ENCODE peak calls at places on chromosomes 16 and 17, in ten cellular contexts. Q, P, E, B, O, Y, M, R, S and D are unnamed samples.

GRCh38 chr16:56667581-56668571 is at the start of gene MT1G:
- DNase-seq in O (no peak), M (no peak), Q (no peak), S (no peak), E (no peak), Y (no peak), B (peak), P (no peak), R (peak), D (no peak)

GRCh38 chr17:55577687-55578086 is 66.4 kb upstream of the SMIM36 start:
- DNase-seq in B (no peak), Y (no peak), R (peak), O (no peak), Q (no peak), S (no peak), P (no peak), E (no peak), M (no peak), D (no peak)

GRCh38 chr17:7702776-7703175 is 2.2 kb upstream of the EFNB3 start:
- DNase-seq in S (no peak), R (no peak), O (no peak), B (no peak), P (no peak), M (no peak), Y (no peak), Q (no peak), E (no peak), D (no peak)

GRCh38 chr16:87305505-87306391 is 11.4 kb downstream of the C16orf95 start:
- DNase-seq in Y (no peak), O (no peak), E (no peak), P (no peak), Q (no peak), M (no peak), R (no peak), S (no peak), B (no peak), D (no peak)

GRCh38 chr16:49148410-49148809 is 133.2 kb downstream of the CBLN1 start:
- DNase-seq in E (no peak), S (no peak), R (no peak), Y (no peak), O (no peak), M (no peak), Q (no peak), P (no peak), B (no peak), D (no peak)

GRCh38 chr16:84332975-84333684 is 35.2 kb upstream of the ATP2C2 start:
- DNase-seq in R (no peak), P (no peak), Q (no peak), Y (no peak), O (no peak), M (no peak), B (no peak), E (no peak), S (no peak), D (no peak)

GRCh38 chr17:73546121-73546520 is 98.1 kb downstream of the SDK2 start:
- DNase-seq in S (no peak), P (no peak), Y (no peak), E (no peak), R (no peak), O (no peak), M (no peak), B (no peak), Q (no peak), D (no peak)

GRCh38 chr16:67104061-67104460 is 5.7 kb upstream of the PHAF1 start:
- DNase-seq in S (no peak), E (no peak), Y (no peak), R (peak), B (no peak), Q (no peak), O (no peak), M (peak), P (no peak), D (no peak)

GRCh38 chr17:19538095-19539039 is 4.7 kb downstream of the SLC47A1 start:
- DNase-seq in S (no peak), M (no peak), B (no peak), E (no peak), O (no peak), R (peak), P (no peak), Q (no peak), Y (no peak), D (no peak)

GRCh38 chr17:39852239-39852638 is 11.9 kb downstream of the IKZF3 start:
- DNase-seq in Y (no peak), E (no peak), R (no peak), P (no peak), M (peak), O (no peak), S (no peak), B (no peak), Q (no peak), D (no peak)

GRCh38 chr16:86663691-86664517 is 85.6 kb downstream of the FOXL1 start:
- DNase-seq in P (no peak), Y (no peak), Q (no peak), S (no peak), B (no peak), E (no peak), M (no peak), R (no peak), O (no peak), D (no peak)

GRCh38 chr16:54353097-54353496 is 66.5 kb upstream of the IRX3 start:
- DNase-seq in Y (no peak), O (no peak), B (no peak), R (no peak), S (no peak), M (no peak), Q (no peak), E (no peak), P (no peak), D (no peak)

GRCh38 chr17:64025732-64026294 is 5.4 kb upstream of the ICAM2 start:
- DNase-seq in O (peak), Q (peak), E (peak), B (peak), M (peak), Y (peak), P (peak), R (peak), S (peak), D (peak)

GRCh38 chr16:89102035-89102776 is 8.6 kb downstream of the ACSF3 start:
- DNase-seq in M (no peak), Y (no peak), S (no peak), R (no peak), Q (no peak), E (no peak), B (no peak), P (no peak), O (no peak), D (no peak)

GRCh38 chr17:82434216-82434565 is 15.8 kb upstream of the OGFOD3 start:
- DNase-seq in Y (no peak), E (no peak), B (no peak), O (no peak), S (no peak), M (no peak), P (no peak), R (no peak), Q (no peak), D (no peak)

GRCh38 chr17:50274142-50274944 is at the start of gene TMEM92:
- DNase-seq in M (no peak), B (no peak), O (no peak), S (no peak), Y (no peak), E (no peak), P (no peak), Q (no peak), R (no peak), D (peak)

GRCh38 chr17:3968886-3969524 is 4.8 kb upstream of the ATP2A3 start:
- DNase-seq in R (no peak), B (no peak), S (no peak), E (no peak), M (no peak), Y (no peak), Q (no peak), O (no peak), P (no peak), D (no peak)

GRCh38 chr16:84765606-84766580 is 53.9 kb upstream of the CRISPLD2 start:
- DNase-seq in Q (no peak), P (no peak), S (peak), M (no peak), B (no peak), E (no peak), O (no peak), R (no peak), Y (no peak), D (no peak)

GRCh38 chr17:5121186-5121841 is 5.5 kb downstream of the USP6 start:
- DNase-seq in E (no peak), S (no peak), O (no peak), P (no peak), Q (no peak), R (no peak), Y (no peak), B (no peak), M (no peak), D (no peak)

GRCh38 chr17:34241062-34241461 is 14.0 kb upstream of the CCL2 start:
- DNase-seq in P (no peak), B (no peak), O (no peak), M (no peak), Y (no peak), R (peak), E (no peak), S (no peak), Q (no peak), D (no peak)

GRCh38 chr17:55683554-55684315 is 38.9 kb downstream of the TMEM100 start:
- DNase-seq in O (no peak), B (no peak), E (no peak), Q (no peak), R (no peak), P (no peak), Y (no peak), M (no peak), S (no peak), D (no peak)

GRCh38 chr16:28321700-28322411 is 29.5 kb downstream of the SBK1 start:
- DNase-seq in P (no peak), S (no peak), B (no peak), O (peak), M (no peak), Q (no peak), E (peak), Y (no peak), R (peak), D (peak)

GRCh38 chr17:19660219-19660870 is 11.8 kb downstream of the ALDH3A2 start:
- DNase-seq in S (no peak), P (no peak), M (no peak), B (no peak), R (no peak), Q (no peak), E (no peak), O (no peak), Y (no peak), D (no peak)

GRCh38 chr17:8693328-8693727 is 51.3 kb downstream of the CCDC42 start:
- DNase-seq in S (no peak), M (no peak), E (no peak), O (no peak), R (no peak), Y (no peak), B (no peak), P (no peak), Q (no peak), D (no peak)

GRCh38 chr17:35930211-35931065 is at the start of gene RDM1:
- DNase-seq in S (peak), Y (peak), R (peak), B (no peak), E (peak), O (peak), Q (peak), P (peak), M (peak), D (peak)